ENCODE peak calls at places on chromosomes 2 and 18, in seven cellular contexts. V is A549; O is heart left ventricle; S is activated T-cell treated with anti-CD3 and anti-CD28 coated beads for 24 hours; X is occipital lobe; P is activated CD4-positive, alpha-beta T cell treated with anti-CD3 and anti-CD28 coated beads for 24 hours; E is lower leg skin. D is an unnamed sample.

GRCh38 chr2:33219850-33220275 is 256.6 kb upstream of the RASGRP3 start:
- DNase-seq in V (no peak), O (no peak), S (no peak), X (no peak), P (no peak), E (no peak), D (no peak)

GRCh38 chr2:69437751-69438154 is 518 bp upstream of the NFU1 start:
- DNase-seq in V (no peak), O (peak), S (no peak), X (no peak), P (no peak), E (peak), D (no peak)

GRCh38 chr2:23360571-23361125 is 24.3 kb upstream of the KLHL29 start:
- DNase-seq in V (no peak), O (no peak), S (no peak), X (no peak), P (no peak), E (no peak), D (no peak)

GRCh38 chr2:169765523-169765922 is 31.9 kb downstream of the KLHL23 start:
- DNase-seq in V (no peak), O (no peak), S (no peak), X (no peak), P (no peak), E (no peak), D (no peak)

GRCh38 chr2:20314562-20315521 is 35.8 kb downstream of the PUM2 start:
- DNase-seq in V (no peak), O (no peak), S (no peak), X (no peak), P (no peak), E (no peak), D (no peak)

GRCh38 chr2:127695491-127696472 is 5.5 kb upstream of the SFT2D3 start:
- DNase-seq in V (peak), O (peak), S (peak), X (no peak), P (peak), E (no peak), D (no peak)

GRCh38 chr2:42098571-42099430 is 51.0 kb downstream of the PKDCC start:
- DNase-seq in V (no peak), O (peak), S (no peak), X (no peak), P (no peak), E (no peak), D (no peak)

GRCh38 chr2:10392951-10393647 is 55.0 kb downstream of the ODC1 start:
- DNase-seq in V (no peak), O (no peak), S (no peak), X (no peak), P (no peak), E (no peak), D (no peak)

GRCh38 chr2:165120740-165121467 is 82.9 kb downstream of the SCN3A start:
- DNase-seq in V (no peak), O (no peak), S (no peak), X (no peak), P (no peak), E (no peak), D (no peak)

GRCh38 chr2:130332271-130333073 is 10.2 kb upstream of the IMP4 start:
- DNase-seq in V (peak), O (peak), S (peak), X (no peak), P (peak), E (peak), D (peak)

GRCh38 chr18:68837665-68838390 is 39.9 kb downstream of the CCDC102B start:
- DNase-seq in V (no peak), O (no peak), S (no peak), X (no peak), P (no peak), E (no peak), D (no peak)

GRCh38 chr2:237869357-237870102 is 10.1 kb downstream of the RAMP1 start:
- DNase-seq in V (no peak), O (no peak), S (no peak), X (no peak), P (no peak), E (no peak), D (no peak)

GRCh38 chr2:175218551-175218950 is 37.0 kb upstream of the ATP5MC3 start:
- DNase-seq in V (no peak), O (no peak), S (no peak), X (no peak), P (no peak), E (no peak), D (no peak)

GRCh38 chr2:213733893-213734292 is 449.6 kb downstream of the SPAG16 start:
- DNase-seq in V (no peak), O (no peak), S (no peak), X (no peak), P (no peak), E (no peak), D (no peak)

GRCh38 chr2:10335046-10335840 is 32.5 kb downstream of the HPCAL1 start:
- DNase-seq in V (no peak), O (no peak), S (no peak), X (no peak), P (no peak), E (no peak), D (no peak)

GRCh38 chr2:15647622-15648590 is 56.2 kb downstream of the DDX1 start:
- DNase-seq in V (no peak), O (no peak), S (no peak), X (no peak), P (no peak), E (no peak), D (no peak)

GRCh38 chr18:35991696-35992095 is 19.2 kb downstream of the RMP24 start:
- DNase-seq in V (no peak), O (no peak), S (no peak), X (no peak), P (no peak), E (no peak), D (no peak)

GRCh38 chr2:28152585-28153284 is 239.9 kb upstream of the FOSL2 start:
- DNase-seq in V (no peak), O (no peak), S (no peak), X (no peak), P (no peak), E (no peak), D (no peak)

GRCh38 chr2:221997100-221997499 is 301.7 kb downstream of the PAX3 start:
- DNase-seq in V (peak), O (no peak), S (no peak), X (no peak), P (no peak), E (no peak), D (no peak)

GRCh38 chr2:136112317-136112891 is 5.5 kb downstream of the CXCR4 start:
- DNase-seq in V (no peak), O (no peak), S (no peak), X (no peak), P (no peak), E (no peak), D (no peak)

GRCh38 chr2:69997296-69998184 is 36.1 kb upstream of the ASPRV1 start:
- DNase-seq in V (peak), O (no peak), S (peak), X (no peak), P (no peak), E (no peak), D (no peak)

GRCh38 chr2:40844353-40845277 is 392.7 kb upstream of the SLC8A1 start:
- DNase-seq in V (no peak), O (no peak), S (no peak), X (no peak), P (no peak), E (no peak), D (no peak)

GRCh38 chr2:62305421-62306176 is 109.7 kb downstream of the B3GNT2 start:
- DNase-seq in V (no peak), O (no peak), S (peak), X (no peak), P (peak), E (no peak), D (no peak)

GRCh38 chr2:121019073-121019472 is 265.9 kb downstream of the TFCP2L1 start:
- DNase-seq in V (no peak), O (no peak), S (no peak), X (no peak), P (no peak), E (no peak), D (no peak)

GRCh38 chr18:3055861-3056260 is 42.9 kb upstream of the LPIN2 start:
- DNase-seq in V (no peak), O (no peak), S (no peak), X (no peak), P (no peak), E (no peak), D (no peak)

GRCh38 chr2:47907097-47907781 is 941 bp upstream of the FBXO11 start:
- DNase-seq in V (no peak), O (no peak), S (no peak), X (no peak), P (peak), E (peak), D (no peak)

GRCh38 chr2:201707753-201708152 is 9.3 kb upstream of the MPP4 start:
- DNase-seq in V (no peak), O (no peak), S (no peak), X (no peak), P (no peak), E (no peak), D (no peak)

GRCh38 chr2:48306409-48307284 is 223.3 kb upstream of the STON1 start:
- DNase-seq in V (no peak), O (no peak), S (no peak), X (no peak), P (no peak), E (peak), D (no peak)

GRCh38 chr2:168528469-168528868 is 72.4 kb downstream of the CERS6 start:
- DNase-seq in V (no peak), O (no peak), S (no peak), X (no peak), P (no peak), E (no peak), D (no peak)

GRCh38 chr2:19810148-19810547 is 91.6 kb downstream of the TTC32 start:
- DNase-seq in V (no peak), O (no peak), S (no peak), X (no peak), P (no peak), E (no peak), D (no peak)

GRCh38 chr2:76599732-76600368 is 889.1 kb upstream of the GCFC2 start:
- DNase-seq in V (peak), O (peak), S (no peak), X (peak), P (no peak), E (no peak), D (peak)

GRCh38 chr2:74104839-74105238 is 42.9 kb downstream of the BOLA3 start:
- DNase-seq in V (no peak), O (no peak), S (no peak), X (no peak), P (no peak), E (no peak), D (no peak)

GRCh38 chr2:55048514-55048924 is 1.7 kb downstream of the RTN4 start:
- DNase-seq in V (no peak), O (peak), S (no peak), X (no peak), P (no peak), E (no peak), D (no peak)

GRCh38 chr18:79581406-79581805 is 98.2 kb upstream of the CTDP1 start:
- DNase-seq in V (no peak), O (peak), S (no peak), X (no peak), P (no peak), E (no peak), D (no peak)

GRCh38 chr2:134715932-134716643 is 2.7 kb downstream of the TMEM163 start:
- DNase-seq in V (no peak), O (no peak), S (no peak), X (no peak), P (no peak), E (no peak), D (no peak)

GRCh38 chr2:10228611-10229365 is 73.9 kb upstream of the HPCAL1 start:
- DNase-seq in V (no peak), O (no peak), S (no peak), X (no peak), P (no peak), E (no peak), D (no peak)

GRCh38 chr2:96541326-96541725 is 4.8 kb downstream of the ARID5A start:
- DNase-seq in V (no peak), O (no peak), S (no peak), X (no peak), P (no peak), E (no peak), D (no peak)

D was measured in GM18507.